ENCODE peak calls at places on chromosomes 6 and 20, in ten cellular contexts. X is GM23248; Q is choroid plexus epithelial cell; M is astrocyte of the spinal cord; B is fibroblast of pulmonary artery; S is fibroblast of lung; I is CD4-positive, CD25-positive, alpha-beta regulatory T cell; D is A549; F is sigmoid colon; G is mesendoderm. C is an unnamed sample.

GRCh38 chr6:140043762-140044378 is 669.4 kb upstream of the CITED2 start:
- DNase-seq in G (no peak), Q (peak), B (peak), S (peak), F (no peak), D (peak), I (no peak), X (peak), M (peak), C (no peak)

GRCh38 chr20:63705232-63706026 is 2.3 kb downstream of the ARFRP1 start:
- DNase-seq in M (no peak), S (no peak), X (no peak), I (no peak), Q (no peak), G (no peak), F (peak), B (no peak), D (no peak), C (no peak)

GRCh38 chr6:99779631-99780555 is 173.3 kb downstream of the PRDM13 start:
- DNase-seq in M (no peak), G (no peak), D (no peak), Q (no peak), F (no peak), I (no peak), X (no peak), B (no peak), S (no peak), C (no peak)

GRCh38 chr6:42158011-42158410 is 15.2 kb upstream of the GUCA1A start:
- DNase-seq in F (no peak), G (no peak), M (no peak), D (no peak), S (peak), B (no peak), X (peak), I (no peak), Q (peak), C (no peak)

GRCh38 chr6:134057478-134057877 is 5.1 kb upstream of the SLC2A12 start:
- DNase-seq in Q (no peak), B (no peak), F (no peak), S (no peak), M (no peak), D (no peak), I (no peak), X (no peak), G (no peak), C (no peak)

GRCh38 chr6:82143041-82143481 is 104.5 kb downstream of the IBTK start:
- DNase-seq in B (no peak), F (no peak), G (no peak), I (no peak), Q (no peak), X (peak), M (no peak), S (peak), D (no peak), C (no peak)

GRCh38 chr6:45310118-45310788 is 17.9 kb upstream of the RUNX2 start:
- DNase-seq in G (peak), B (no peak), F (no peak), Q (no peak), M (no peak), D (no peak), X (no peak), I (peak), S (no peak), C (no peak)

GRCh38 chr6:76639941-76640340 is 567.5 kb upstream of the IMPG1 start:
- DNase-seq in D (no peak), G (peak), B (no peak), F (no peak), Q (no peak), I (no peak), M (no peak), S (no peak), X (no peak), C (no peak)

GRCh38 chr20:5119435-5120188 is at the start of gene PCNA:
- DNase-seq in I (peak), D (peak), Q (peak), B (peak), M (peak), F (peak), X (peak), S (peak), G (peak), C (peak)

GRCh38 chr6:108156180-108156937 is 9.5 kb upstream of the NR2E1 start:
- DNase-seq in X (peak), Q (no peak), D (no peak), G (no peak), F (no peak), M (no peak), B (no peak), I (no peak), S (no peak), C (no peak)

GRCh38 chr20:16553684-16554083 is 19.6 kb downstream of the KIF16B start:
- DNase-seq in D (no peak), G (no peak), B (no peak), Q (no peak), X (no peak), F (no peak), S (no peak), M (no peak), I (no peak), C (no peak)

GRCh38 chr6:166006593-166007301 is 160.9 kb downstream of the TBXT start:
- DNase-seq in M (peak), X (peak), B (peak), I (no peak), S (peak), Q (peak), D (peak), F (no peak), G (peak), C (no peak)

GRCh38 chr6:70423189-70424133 is 10.2 kb downstream of the FAM135A start:
- DNase-seq in I (no peak), F (no peak), D (no peak), S (no peak), M (no peak), B (peak), G (no peak), Q (no peak), X (no peak), C (no peak)

GRCh38 chr6:31732029-31732428 is 2.9 kb upstream of the DDAH2 start:
- DNase-seq in X (no peak), M (no peak), B (no peak), D (no peak), Q (no peak), S (no peak), I (no peak), G (no peak), F (no peak), C (no peak)

GRCh38 chr6:31730631-31731086 is 1.6 kb upstream of the DDAH2 start:
- DNase-seq in S (no peak), Q (no peak), G (no peak), I (no peak), X (no peak), M (no peak), F (no peak), D (no peak), B (no peak), C (no peak)

GRCh38 chr6:31729515-31729978 is 448 bp upstream of the DDAH2 start:
- DNase-seq in B (peak), X (peak), F (peak), I (peak), S (peak), G (peak), Q (peak), M (peak), D (peak), C (peak)

GRCh38 chr6:31728767-31729514 is at the start of gene DDAH2:
- DNase-seq in I (no peak), F (no peak), S (no peak), D (no peak), X (no peak), Q (no peak), B (no peak), M (no peak), G (no peak), C (no peak)

GRCh38 chr6:31729979-31730630 is 1.0 kb upstream of the DDAH2 start:
- DNase-seq in G (peak), I (peak), S (peak), Q (peak), M (peak), B (peak), D (peak), X (peak), F (peak), C (peak)
- H3K4me3 ChIP-seq in G (peak), I (peak), S (peak), Q (peak), M (peak), B (peak), D (peak), X (peak), F (peak), C (peak)

DNA sequence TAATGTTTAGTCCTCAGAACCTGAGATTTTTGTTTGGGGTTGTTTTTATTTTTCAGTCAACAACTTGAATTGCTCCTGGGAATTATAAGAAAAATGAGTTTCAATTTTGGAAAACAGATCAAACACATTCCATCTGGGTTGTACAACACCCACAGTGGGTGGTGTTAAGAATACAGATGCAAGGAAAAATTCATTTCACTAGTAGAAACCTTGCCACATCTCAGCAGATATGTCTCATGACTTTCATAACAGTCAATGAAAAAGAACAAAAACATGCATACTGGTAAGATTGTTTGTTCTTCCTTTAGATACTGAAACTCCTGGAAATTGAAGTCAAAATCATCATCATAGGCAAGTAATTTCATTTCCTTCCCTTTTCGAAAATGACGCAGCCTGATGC is 78.9 kb downstream of the MOXD1 start:
- DNase-seq in Q (peak), D (no peak), B (peak), G (no peak), M (peak), S (no peak), X (peak), F (no peak), I (no peak), C (no peak)
- H3K4me3 ChIP-seq in Q (no peak), D (no peak), B (no peak), G (no peak), M (no peak), S (no peak), X (no peak), F (no peak), I (no peak), C (no peak)

GRCh38 chr20:59165389-59165785 is 1.8 kb downstream of the ZNF831 start:
- DNase-seq in S (no peak), F (no peak), G (no peak), B (no peak), I (no peak), D (no peak), Q (no peak), M (no peak), X (no peak), C (no peak)
- H3K4me3 ChIP-seq in S (no peak), F (no peak), G (no peak), B (no peak), I (peak), D (no peak), Q (no peak), M (no peak), X (no peak), C (no peak)

GRCh38 chr20:3164043-3164762 is 4.5 kb upstream of the FASTKD5 start:
- DNase-seq in Q (no peak), G (no peak), F (no peak), I (no peak), M (no peak), S (no peak), X (no peak), B (no peak), D (no peak), C (no peak)

GRCh38 chr20:3166338-3166912 is 6.8 kb upstream of the FASTKD5 start:
- DNase-seq in I (no peak), S (no peak), D (no peak), F (peak), X (no peak), B (no peak), M (no peak), G (no peak), Q (no peak), C (no peak)

GRCh38 chr20:3163099-3164042 is 3.7 kb upstream of the FASTKD5 start:
- DNase-seq in I (no peak), G (no peak), B (no peak), D (no peak), Q (no peak), S (no peak), X (no peak), F (no peak), M (no peak), C (no peak)

GRCh38 chr20:3165473-3166337 is 6.0 kb upstream of the FASTKD5 start:
- DNase-seq in G (no peak), Q (peak), M (peak), F (peak), S (peak), X (peak), I (no peak), B (peak), D (no peak), C (no peak)

DNA sequence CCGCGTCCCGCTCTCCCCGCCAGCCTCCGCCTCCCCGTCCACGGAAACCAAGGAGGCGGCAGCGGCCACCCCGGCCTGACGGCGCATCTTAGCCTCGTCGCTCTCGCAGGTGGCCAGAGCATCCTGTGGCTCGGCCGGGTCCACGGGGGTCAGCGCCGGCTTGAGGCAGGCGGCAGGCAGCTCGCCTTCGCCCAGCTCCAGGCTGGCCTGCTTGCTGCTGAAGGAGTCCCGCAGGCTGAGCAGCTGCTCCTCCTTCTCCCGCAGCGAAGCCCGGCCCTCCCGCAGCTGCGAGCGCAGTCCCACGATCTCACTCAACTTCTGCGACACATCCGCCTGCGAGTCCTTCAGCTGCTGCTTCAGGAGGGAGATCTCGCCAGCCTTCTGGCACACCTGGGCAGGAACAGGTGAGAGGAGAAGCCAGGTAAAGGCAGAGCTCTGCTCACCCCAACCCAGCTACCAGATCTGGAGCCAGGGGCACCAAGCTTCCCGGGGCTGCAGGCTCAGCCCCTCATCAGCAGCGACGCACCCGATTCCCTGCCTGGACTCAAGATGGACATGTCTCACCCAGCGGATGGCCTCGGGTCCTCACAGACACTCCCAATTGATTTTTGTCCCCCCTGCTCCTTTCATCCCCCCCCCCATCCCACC is 5.2 kb upstream of the FASTKD5 start:
- DNase-seq in B (no peak), S (no peak), X (no peak), Q (no peak), D (no peak), I (no peak), G (no peak), M (no peak), F (peak), C (no peak)
- H3K4me3 ChIP-seq in B (no peak), S (no peak), X (no peak), Q (no peak), D (no peak), I (no peak), G (no peak), M (no peak), F (no peak), C (no peak)

GRCh38 chr6:15561447-15562199 is 101.2 kb downstream of the DTNBP1 start:
- DNase-seq in I (no peak), F (no peak), S (no peak), M (no peak), Q (no peak), X (no peak), G (no peak), D (no peak), B (peak), C (no peak)
- H3K4me3 ChIP-seq in I (no peak), F (no peak), S (no peak), M (no peak), Q (no peak), X (no peak), G (no peak), D (no peak), B (no peak), C (no peak)

GRCh38 chr6:96911171-96911570 is 13.4 kb upstream of the KLHL32 start:
- DNase-seq in F (no peak), I (no peak), M (no peak), S (no peak), X (no peak), B (no peak), G (no peak), Q (no peak), D (no peak), C (no peak)

GRCh38 chr6:96907498-96907897 is 9.8 kb upstream of the NDUFAF4 start:
- DNase-seq in I (peak), M (no peak), B (peak), D (no peak), X (peak), F (no peak), Q (peak), G (no peak), S (peak), C (no peak)

GRCh38 chr6:96913621-96914020 is 10.9 kb upstream of the KLHL32 start:
- DNase-seq in B (no peak), F (no peak), M (no peak), D (no peak), I (no peak), S (no peak), X (no peak), Q (no peak), G (no peak), C (no peak)

DNA sequence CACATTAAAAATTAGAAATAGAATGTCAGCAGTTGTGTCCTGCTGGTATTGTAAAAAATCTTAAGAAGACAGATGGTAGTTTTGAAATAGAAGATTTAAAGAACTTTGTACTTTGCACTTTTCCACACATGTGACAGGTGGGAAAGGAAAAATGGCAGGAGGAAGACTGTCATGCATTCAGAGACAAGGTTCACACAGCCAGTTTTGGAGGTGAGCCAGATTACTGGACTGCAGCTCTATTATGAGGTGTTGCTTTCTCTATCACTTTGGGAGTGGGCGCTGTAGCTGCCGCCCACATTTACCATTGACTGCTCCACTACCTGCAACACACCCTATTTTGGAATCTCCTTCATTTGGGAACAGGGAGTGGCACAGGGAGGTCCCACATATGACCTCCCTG is 12.1 kb upstream of the NDUFAF4 start:
- DNase-seq in S (no peak), Q (no peak), M (no peak), F (no peak), I (no peak), B (no peak), G (no peak), X (no peak), D (no peak), C (no peak)
- H3K4me3 ChIP-seq in S (no peak), Q (no peak), M (no peak), F (no peak), I (no peak), B (no peak), G (no peak), X (no peak), D (no peak), C (no peak)